ENCODE peak calls at places on chromosomes 7 and 10, in five cellular contexts. V, O, Z, N and H are unnamed samples.

GRCh38 chr10:22341190-22341935 is 3.9 kb upstream of the SPAG6 start:
- DNase-seq in O (no peak), N (no peak), Z (no peak), V (no peak), H (no peak)

GRCh38 chr10:63348210-63348850 is 117.4 kb downstream of the JMJD1C start:
- DNase-seq in Z (no peak), N (no peak), V (no peak), O (no peak), H (no peak)

GRCh38 chr10:6503171-6503570 is 76.9 kb downstream of the PRKCQ start:
- DNase-seq in Z (no peak), N (no peak), V (no peak), O (no peak), H (no peak)

GRCh38 chr10:97365761-97366351 is 31.3 kb upstream of the FRAT2 start:
- DNase-seq in O (no peak), N (no peak), Z (no peak), V (no peak), H (no peak)

GRCh38 chr10:80515511-80515910 is 22.2 kb upstream of the SH2D4B start:
- DNase-seq in N (no peak), O (no peak), V (no peak), Z (no peak), H (no peak)

GRCh38 chr7:32536585-32536984 is 41.3 kb downstream of the AVL9 start:
- DNase-seq in V (no peak), Z (no peak), O (no peak), N (no peak), H (no peak)

GRCh38 chr7:55052081-55052480 is 33.3 kb downstream of the EGFR start:
- DNase-seq in O (no peak), Z (no peak), N (no peak), V (no peak), H (no peak)

GRCh38 chr10:132611986-132612385 is 74.4 kb downstream of the INPP5A start:
- DNase-seq in O (no peak), N (no peak), V (no peak), Z (no peak), H (no peak)

GRCh38 chr7:129368389-129368986 is 65.7 kb upstream of the STRIP2 start:
- DNase-seq in N (no peak), Z (no peak), O (no peak), V (no peak), H (no peak)

GRCh38 chr7:95772771-95773581 is 622 bp downstream of the DYNC1I1 start:
- DNase-seq in Z (peak; percentile 73), V (peak; percentile 23), N (no peak), O (peak; percentile 38), H (peak; percentile 83)

GRCh38 chr7:155711081-155711480 is 66.6 kb downstream of the RBM33 start:
- DNase-seq in O (no peak), V (no peak), N (no peak), Z (no peak), H (no peak)

GRCh38 chr7:45920543-45921380 is at the start of gene IGFBP3:
- DNase-seq in Z (peak; percentile 41), V (peak; percentile 34), N (no peak), O (no peak), H (peak; percentile 63)

GRCh38 chr10:131658476-131659110 is 242.2 kb upstream of the PPP2R2D start:
- DNase-seq in Z (no peak), O (no peak), N (no peak), V (no peak), H (no peak)

GRCh38 chr10:24027107-24027506 is 181.8 kb upstream of the KIAA1217 start:
- DNase-seq in V (no peak), Z (no peak), O (no peak), N (no peak), H (no peak)

GRCh38 chr10:23696476-23696875 is 257.6 kb downstream of the OTUD1 start:
- DNase-seq in Z (no peak), O (no peak), N (no peak), V (no peak), H (no peak)

GRCh38 chr7:95144256-95144655 is 180.1 kb downstream of the PON1 start:
- DNase-seq in Z (no peak), V (no peak), O (no peak), N (no peak), H (no peak)

GRCh38 chr7:78176186-78176585 is 377.6 kb downstream of the PHTF2 start:
- DNase-seq in V (no peak), N (no peak), Z (no peak), O (peak; percentile 20), H (no peak)

GRCh38 chr10:79102056-79102874 is 33.5 kb downstream of the ZMIZ1 start:
- DNase-seq in Z (peak; percentile 86), V (peak; percentile 69), N (no peak), O (no peak), H (peak; percentile 87)

GRCh38 chr10:43781480-43782361 is 133.0 kb upstream of the ZNF32 start:
- DNase-seq in Z (no peak), N (peak; percentile 7), O (no peak), V (no peak), H (no peak)

GRCh38 chr10:48494611-48495010 is 110.3 kb downstream of the ARHGAP22 start:
- DNase-seq in N (no peak), V (no peak), O (no peak), Z (no peak), H (no peak)

GRCh38 chr10:117075064-117075463 is 63.0 kb downstream of the VAX1 start:
- DNase-seq in O (no peak), Z (no peak), V (no peak), N (no peak), H (no peak)

GRCh38 chr7:17307033-17307432 is 8.6 kb downstream of the AHR start:
- DNase-seq in V (peak; percentile 29), N (no peak), Z (no peak), O (no peak), H (no peak)

GRCh38 chr10:18400201-18400910 is 251.0 kb downstream of the NSUN6 start:
- DNase-seq in Z (peak; percentile 61), V (no peak), O (peak; percentile 9), N (no peak), H (peak; percentile 90)

GRCh38 chr7:102415685-102416225 is 17.6 kb upstream of the ORAI2 start:
- DNase-seq in N (peak; percentile 33), V (no peak), O (no peak), Z (no peak), H (no peak)

GRCh38 chr10:132173185-132173584 is 13.6 kb upstream of the DPYSL4 start:
- DNase-seq in O (no peak), Z (no peak), N (no peak), V (no peak), H (no peak)

GRCh38 chr10:126616737-126617136 is 53.8 kb downstream of the C10orf90 start:
- DNase-seq in O (no peak), V (no peak), N (no peak), Z (no peak), H (no peak)

GRCh38 chr7:33982425-33982786 is 77.1 kb downstream of the BMPER start:
- DNase-seq in Z (peak; percentile 31), O (no peak), N (no peak), V (no peak), H (peak; percentile 35)

GRCh38 chr7:100933735-100934134 is 15.6 kb upstream of the MUC3A start:
- DNase-seq in Z (peak; percentile 15), V (no peak), N (no peak), O (no peak), H (peak; percentile 39)

GRCh38 chr7:117129538-117129955 is 176.2 kb downstream of the ST7 start:
- DNase-seq in O (no peak), V (peak; percentile 16), N (no peak), Z (no peak), H (no peak)

GRCh38 chr10:12655940-12656339 is 306.6 kb downstream of the CAMK1D start:
- DNase-seq in V (no peak), O (no peak), N (no peak), Z (no peak), H (no peak)

GRCh38 chr7:64890761-64891666 is 12.1 kb upstream of the ZNF273 start:
- DNase-seq in N (no peak), Z (no peak), O (no peak), V (no peak), H (no peak)

GRCh38 chr10:133565441-133566294 is at the start of gene SYCE1:
- DNase-seq in Z (no peak), N (no peak), V (no peak), O (no peak), H (no peak)

GRCh38 chr7:88432321-88432720 is 125.6 kb upstream of the STEAP4 start:
- DNase-seq in N (no peak), V (no peak), Z (no peak), O (no peak), H (peak; percentile 23)

GRCh38 chr7:88111136-88111748 is 108.6 kb downstream of the SRI start:
- DNase-seq in V (no peak), Z (no peak), N (no peak), O (peak; percentile 56), H (peak; percentile 62)

GRCh38 chr10:121503587-121504051 is 94.6 kb downstream of the FGFR2 start:
- DNase-seq in N (no peak), O (no peak), V (no peak), Z (no peak), H (no peak)